ENCODE peak calls at places on chromosomes 13 and 19, in five cellular contexts. J is stimulated activated CD4-positive, alpha-beta T cell treated with anti-CD3 and anti-CD28 coated beads, TNF-alpha, amount 100 ng/mL, for 1 hour; C is esophagus muscularis mucosa; R is stimulated activated CD8-positive, alpha-beta memory T cell treated with anti-CD3 and anti-CD28 coated beads, Interleukin-4, amount 100 ng/mL, for 24 hours; L is HS-5. V is an unnamed sample.
A peak's percentile ranks its signal among the peaks of the same experiment; 100 is the strongest.

GRCh38 chr13:110799246-110800236 is 86.0 kb downstream of the ING1 start:
- DNase-seq in J (no peak), C (no peak), R (no peak), L (peak; percentile 9), V (no peak)

GRCh38 chr13:43196171-43196611 is 172.8 kb downstream of the DNAJC15 start:
- DNase-seq in J (no peak), C (no peak), R (no peak), L (no peak), V (no peak)

GRCh38 chr13:30107536-30108136 is 199.7 kb downstream of the KATNAL1 start:
- DNase-seq in J (no peak), C (no peak), R (no peak), L (peak; percentile 46), V (no peak)

GRCh38 chr13:32381539-32381938 is 46.4 kb downstream of the N4BP2L1 start:
- DNase-seq in J (no peak), C (no peak), R (no peak), L (no peak), V (no peak)

GRCh38 chr13:32010137-32010536 is 21.4 kb upstream of the FRY start:
- DNase-seq in J (no peak), C (no peak), R (no peak), L (no peak), V (no peak)

GRCh38 chr19:28468701-28469459 is 744.1 kb downstream of the UQCRFS1 start:
- DNase-seq in J (no peak), C (no peak), R (peak; percentile 7), L (no peak), V (no peak)

GRCh38 chr19:19259741-19260140 is 13.4 kb downstream of the TM6SF2 start:
- DNase-seq in J (no peak), C (no peak), R (no peak), L (no peak), V (no peak)

GRCh38 chr13:79245937-79246574 is 160.0 kb downstream of the RBM26 start:
- DNase-seq in J (no peak), C (no peak), R (no peak), L (no peak), V (no peak)

GRCh38 chr13:76638882-76639281 is 247.3 kb downstream of the KCTD12 start:
- DNase-seq in J (no peak), C (no peak), R (no peak), L (no peak), V (no peak)

GRCh38 chr19:38319421-38320258 is at the start of gene KCNK6:
- DNase-seq in J (no peak), C (no peak), R (peak; percentile 49), L (no peak), V (peak; percentile 73)